ENCODE peak calls at places on chromosomes 13 and 19, in eight cellular contexts. C is stromal cell of bone marrow; O is NAMALWA; A is ELF-1; U is hypothalamus; H is stimulated activated CD4-positive, alpha-beta T cell treated with anti-CD3 and anti-CD28 coated beads, Interleukin-2, amount 100 ng/mL, for 48 hours; Z is AG08396; V is stimulated activated CD8-positive, alpha-beta memory T cell treated with anti-CD3 and anti-CD28 coated beads, Interleukin-12 subunit alpha, Interleukin-12 subunit beta, amount 100 ng/mL, for 1 hour. D is an unnamed sample.

GRCh38 chr13:93552596-93552995 is 326.0 kb downstream of the GPC6 start:
- DNase-seq in C (no peak), O (no peak), A (no peak), U (no peak), H (no peak), Z (no peak), V (no peak), D (no peak)

GRCh38 chr19:47598407-47599349 is 10.3 kb upstream of the BICRA start:
- DNase-seq in C (peak; percentile 97), O (no peak), A (peak; percentile 88), U (no peak), H (no peak), Z (peak; percentile 89), V (no peak), D (peak; percentile 83)

GRCh38 chr19:50000038-50000890 is 24.9 kb downstream of the VRK3 start:
- DNase-seq in C (no peak), O (no peak), A (no peak), U (no peak), H (no peak), Z (no peak), V (no peak), D (no peak)

GRCh38 chr13:75787249-75787940 is 151.3 kb downstream of the LMO7 start:
- DNase-seq in C (no peak), O (no peak), A (no peak), U (no peak), H (no peak), Z (peak; percentile 18), V (no peak), D (no peak)

GRCh38 chr13:19864018-19864338 is 529 bp upstream of the ZMYM5 start:
- DNase-seq in C (peak; percentile 36), O (no peak), A (no peak), U (peak; percentile 76), H (no peak), Z (peak; percentile 68), V (peak; percentile 36), D (no peak)

GRCh38 chr19:55353356-55353802 is 1.1 kb downstream of the COX6B2 start:
- DNase-seq in C (no peak), O (no peak), A (no peak), U (no peak), H (no peak), Z (no peak), V (no peak), D (no peak)

GRCh38 chr13:21039097-21039800 is 22.1 kb downstream of the LATS2 start:
- DNase-seq in C (no peak), O (peak; percentile 17), A (no peak), U (no peak), H (no peak), Z (no peak), V (no peak), D (peak; percentile 10)

GRCh38 chr13:40480012-40480914 is 186.2 kb downstream of the FOXO1 start:
- DNase-seq in C (no peak), O (peak; percentile 76), A (no peak), U (no peak), H (no peak), Z (no peak), V (no peak), D (no peak)

GRCh38 chr13:23510544-23510916 is 59.7 kb upstream of the TNFRSF19 start:
- DNase-seq in C (peak; percentile 20), O (no peak), A (no peak), U (no peak), H (no peak), Z (no peak), V (no peak), D (no peak)

GRCh38 chr13:76820759-76821158 is 65.4 kb downstream of the KCTD12 start:
- DNase-seq in C (peak; percentile 91), O (no peak), A (no peak), U (no peak), H (no peak), Z (peak; percentile 53), V (no peak), D (no peak)

GRCh38 chr19:50703915-50704548 is 15.6 kb downstream of the SHANK1 start:
- DNase-seq in C (no peak), O (no peak), A (peak; percentile 63), U (no peak), H (no peak), Z (no peak), V (no peak), D (peak; percentile 29)

D was measured in HAP-1.